ENCODE peak calls at places on chromosomes 4 and X, in nine cellular contexts. T is GM20000; J is neural progenitor cell; A is CD8-positive, alpha-beta memory T cell; F is fibroblast of the aortic adventitia; W is A172; S is choroid plexus epithelial cell; R is MCF 10A; U is cerebellum. K is an unnamed sample.

GRCh38 chrX:71815906-71816156 is 52.7 kb downstream of the CXorf49B start:
- DNase-seq in U (no peak), W (no peak), R (no peak), A (no peak), S (no peak), T (no peak), F (no peak), J (no peak), K (no peak)

GRCh38 chr4:158783775-158784174 is 14.9 kb downstream of the FNIP2 start:
- DNase-seq in A (no peak), T (no peak), S (peak; percentile 66), W (peak; percentile 57), R (no peak), F (no peak), U (no peak), J (no peak), K (no peak)

GRCh38 chr4:82951196-82951595 is 50.7 kb downstream of the THAP9 start:
- DNase-seq in R (no peak), S (peak; percentile 2), T (no peak), U (no peak), F (peak; percentile 1), J (no peak), W (no peak), A (no peak), K (no peak)

GRCh38 chrX:130414800-130415199 is 13.0 kb downstream of the RBMX2 start:
- DNase-seq in S (no peak), A (no peak), F (no peak), J (no peak), U (no peak), W (no peak), T (no peak), R (no peak), K (no peak)

GRCh38 chrX:19823031-19823430 is 64.4 kb downstream of the SH3KBP1 start:
- DNase-seq in R (no peak), T (no peak), S (no peak), F (no peak), A (no peak), J (no peak), U (no peak), W (no peak), K (no peak)

GRCh38 chrX:19865567-19866363 is 21.6 kb downstream of the SH3KBP1 start:
- DNase-seq in S (no peak), T (no peak), J (no peak), R (no peak), W (no peak), A (no peak), U (peak; percentile 12), F (no peak), K (no peak)

GRCh38 chr4:77776182-77777134 is 42.7 kb downstream of the CNOT6L start:
- DNase-seq in U (no peak), S (peak; percentile 47), W (peak; percentile 0), F (peak; percentile 10), J (no peak), A (no peak), R (no peak), T (no peak), K (no peak)

GRCh38 chr4:53802500-53802899 is 211.2 kb upstream of the LNX1 start:
- DNase-seq in S (no peak), U (no peak), W (no peak), A (no peak), T (no peak), J (no peak), F (no peak), R (no peak), K (no peak)

GRCh38 chrX:10450959-10451355 is 169.4 kb downstream of the MID1 start:
- DNase-seq in S (no peak), T (no peak), F (no peak), R (no peak), A (no peak), J (no peak), U (no peak), W (no peak), K (no peak)

K was measured in T-helper 1 cell.